ENCODE peak calls at places on chromosomes 16 and 17, in four cellular contexts. K, R, Y and F are unnamed samples. For H3K27me3, the result is how much of the 10 kb centered on the place peaks cover.

GRCh38 chr17:17669081-17669850 is 12.0 kb upstream of the RAI1 start:
- DNase-seq in K (no peak), R (peak), Y (peak), F (no peak)

GRCh38 chr17:65941500-65941899 is 250.4 kb downstream of the CEP112 start:
- DNase-seq in K (no peak), R (no peak), Y (no peak), F (no peak)

GRCh38 chr17:3594056-3594810 is 15.0 kb downstream of the TRPV1 start:
- DNase-seq in K (peak), R (peak), Y (no peak), F (no peak)

GRCh38 chr17:48576479-48577309 is 1.5 kb downstream of the HOXB4 start:
- DNase-seq in K (peak), R (peak), Y (no peak), F (no peak)

GRCh38 chr17:27545562-27546229 is 85.3 kb upstream of the LGALS9 start:
- DNase-seq in K (no peak), R (peak), Y (no peak), F (no peak)

GRCh38 chr16:67100569-67101300 is 9.0 kb upstream of the PHAF1 start:
- DNase-seq in K (peak), R (peak), Y (no peak), F (no peak)

GRCh38 chr16:67881557-67882220 is 3.0 kb upstream of the NRN1L start:
- DNase-seq in K (no peak), R (no peak), Y (no peak), F (no peak)

GRCh38 chr17:57465551-57465950 is 209.2 kb downstream of the MSI2 start:
- DNase-seq in K (no peak), R (no peak), Y (no peak), F (no peak)

GRCh38 chr17:46853896-46854444 is 2.6 kb downstream of the WNT9B start:
- DNase-seq in K (no peak), R (peak), Y (no peak), F (no peak)

GRCh38 chr16:986925-987581 is 5.5 kb downstream of the SOX8 start:
- DNase-seq in K (no peak), R (no peak), Y (no peak), F (no peak)
- H3K27me3 ChIP-seq in K (under half), R (half or more), Y (under half), F (under half)

GRCh38 chr17:4740025-4740351 is 260 bp upstream of the CXCL16 start:
- DNase-seq in K (no peak), R (no peak), Y (no peak), F (no peak)
- H3K27ac ChIP-seq in K (no peak), R (no peak), Y (no peak), F (peak)

DNA sequence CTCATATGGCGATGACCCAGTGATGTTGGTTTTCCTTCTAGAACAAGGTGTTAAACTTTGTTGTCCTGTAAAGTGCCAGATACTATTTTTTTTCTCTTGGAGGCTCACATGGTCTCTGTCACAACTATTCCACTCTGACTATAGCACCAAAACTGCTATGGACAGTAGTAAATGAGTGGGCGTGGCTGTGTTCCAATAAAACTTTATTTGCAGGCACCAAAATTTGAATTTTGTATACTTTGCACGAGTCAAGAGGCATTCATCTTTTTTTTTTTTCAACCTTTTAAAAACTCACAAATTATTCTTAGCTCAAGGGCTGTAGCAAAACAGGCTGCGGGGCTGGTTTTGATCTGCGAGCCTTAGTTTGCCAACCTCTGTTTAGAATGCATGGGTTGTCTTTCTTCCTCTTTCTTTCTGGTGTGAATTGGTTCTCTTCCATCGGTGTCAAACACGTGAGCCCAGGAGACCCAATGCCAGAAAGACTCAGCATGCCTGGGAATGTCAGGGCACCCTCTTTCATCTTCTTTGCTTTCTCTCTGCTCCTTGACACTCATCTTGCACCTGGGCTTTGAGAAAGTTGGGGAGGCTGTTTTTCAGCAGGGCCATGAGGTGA is 2.1 kb downstream of the SYT17 start:
- DNase-seq in K (no peak), R (no peak), Y (no peak), F (no peak)
- H3K9ac ChIP-seq in K (no peak), R (no peak), Y (no peak), F (no peak)

GRCh38 chr17:14301279-14301760 is 439 bp downstream of the HS3ST3B1 start:
- DNase-seq in K (no peak), R (no peak), Y (peak), F (no peak)

GRCh38 chr17:14304222-14304844 is 3.5 kb downstream of the HS3ST3B1 start:
- DNase-seq in K (no peak), R (no peak), Y (no peak), F (no peak)

GRCh38 chr17:14303343-14304221 is 2.7 kb downstream of the HS3ST3B1 start:
- DNase-seq in K (no peak), R (no peak), Y (no peak), F (no peak)

GRCh38 chr17:14301761-14302401 is 1.0 kb downstream of the HS3ST3B1 start:
- DNase-seq in K (peak), R (peak), Y (peak), F (peak)

GRCh38 chr17:14302421-14303099 is 1.7 kb downstream of the HS3ST3B1 start:
- DNase-seq in K (peak), R (peak), Y (peak), F (peak)
- H3K27me3 ChIP-seq in K (half or more), R (under half), Y (under half), F (half or more)

GRCh38 chr16:20870122-20870521 is 30.0 kb downstream of the DCUN1D3 start:
- DNase-seq in K (no peak), R (no peak), Y (no peak), F (no peak)
- H3K27ac ChIP-seq in K (no peak), R (no peak), Y (no peak), F (no peak)

GRCh38 chr17:81393684-81394376 is 1.4 kb upstream of the BAHCC1 start:
- DNase-seq in K (peak), R (peak), Y (peak), F (peak)
- H3K9ac ChIP-seq in K (peak), R (no peak), Y (peak), F (peak)

GRCh38 chr16:84369938-84370627 is 1.7 kb downstream of the ATP2C2 start:
- DNase-seq in K (no peak), R (no peak), Y (no peak), F (peak)
- H3K27me3 ChIP-seq in K (under half), R (half or more), Y (under half), F (under half)

GRCh38 chr17:68627956-68628355 is 26.8 kb upstream of the FAM20A start:
- DNase-seq in K (no peak), R (no peak), Y (no peak), F (peak)
- H3K27ac ChIP-seq in K (no peak), R (no peak), Y (no peak), F (no peak)

GRCh38 chr17:82003411-82004381 is 19.0 kb downstream of the CENPX start:
- DNase-seq in K (peak), R (peak), Y (no peak), F (no peak)
- H3K9ac ChIP-seq in K (no peak), R (peak), Y (no peak), F (no peak)